ENCODE peak calls at places on chromosomes 5 and 9, in eight cellular contexts. A is COR-L47, F is nucleus accumbens, J is AG04450, O is GM20000, Q is GM13976, U is GM12892, Z is activated T-helper 1 cell treated with Interleukin-2 at 50 U/mL for 16 hours. X is an unnamed sample.

GRCh38 chr5:93225748-93226147 is 355.3 kb downstream of the NR2F1-AS1 start:
- DNase-seq in F (no peak), Q (no peak), O (no peak), Z (no peak), U (no peak), J (no peak), A (no peak), X (no peak)

GRCh38 chr9:136806067-136806466 is 1.7 kb upstream of the RABL6 start:
- DNase-seq in O (peak; percentile 8), F (no peak), Z (no peak), Q (no peak), J (no peak), U (no peak), A (no peak), X (no peak)

GRCh38 chr9:1979815-1980367 is 35.3 kb upstream of the SMARCA2 start:
- DNase-seq in Z (no peak), O (no peak), Q (no peak), A (no peak), U (no peak), F (no peak), J (no peak), X (no peak)

GRCh38 chr9:72383978-72384709 is 19.1 kb upstream of the ZFAND5 start:
- DNase-seq in Z (no peak), J (peak; percentile 66), A (no peak), F (no peak), O (no peak), U (no peak), Q (no peak), X (no peak)

GRCh38 chr5:153619706-153620105 is 129.2 kb downstream of the GRIA1 start:
- DNase-seq in F (no peak), O (no peak), Z (no peak), Q (no peak), U (no peak), J (no peak), A (no peak), X (no peak)

GRCh38 chr5:1205255-1206180 is 4.1 kb downstream of the SLC6A19 start:
- DNase-seq in Q (no peak), F (no peak), Z (no peak), J (no peak), U (no peak), A (no peak), O (no peak), X (no peak)

GRCh38 chr5:156020650-156021049 is 306.3 kb upstream of the SGCD start:
- DNase-seq in F (no peak), A (no peak), J (no peak), Q (no peak), Z (no peak), O (no peak), U (no peak), X (no peak)

GRCh38 chr9:126301985-126302603 is 24.5 kb upstream of the MVB12B start:
- DNase-seq in Q (peak; percentile 51), J (peak; percentile 37), Z (peak; percentile 16), O (peak; percentile 63), U (no peak), F (peak; percentile 42), A (peak; percentile 67), X (no peak)

GRCh38 chr5:14256026-14256690 is 113.0 kb downstream of the TRIO start:
- DNase-seq in U (no peak), J (no peak), F (no peak), Z (no peak), A (no peak), Q (no peak), O (no peak), X (no peak)

GRCh38 chr5:57529864-57530263 is 47.3 kb upstream of the ACTBL2 start:
- DNase-seq in J (no peak), A (no peak), Z (no peak), U (no peak), F (no peak), O (no peak), Q (no peak), X (no peak)

GRCh38 chr5:132294728-132295504 is 722 bp downstream of the SLC22A4 start:
- DNase-seq in A (no peak), O (no peak), U (no peak), Z (peak; percentile 35), Q (no peak), F (no peak), J (no peak), X (no peak)

GRCh38 chr9:127690735-127691134 is 16.1 kb upstream of the CFAP157 start:
- DNase-seq in F (no peak), U (no peak), O (no peak), Z (no peak), Q (no peak), J (no peak), A (no peak), X (no peak)

GRCh38 chr5:127577458-127577857 is 60.0 kb downstream of the PRRC1 start:
- DNase-seq in F (no peak), O (no peak), Q (no peak), U (no peak), A (no peak), Z (no peak), J (no peak), X (no peak)